ENCODE peak calls at places on chromosomes 13 and 19, in nine cellular contexts. J is left lung, N is uterus, I is WERI-Rb-1, D is aorta, E is IMR-90, H is colonic mucosa, W is thoracic aorta, Q is Peyer's patch. G is an unnamed sample.

GRCh38 chr19:40331052-40331451 is 17.1 kb downstream of the C19orf47 start:
- DNase-seq in J (peak; percentile 13), N (no peak), I (no peak), D (no peak), E (no peak), H (no peak), W (no peak), Q (no peak), G (no peak)

GRCh38 chr19:30371960-30372824 is at the start of gene ZNF536:
- DNase-seq in J (no peak), N (no peak), I (no peak), D (no peak), E (no peak), H (no peak), W (no peak), Q (no peak), G (no peak)

GRCh38 chr13:34913040-34913439 is 29.0 kb upstream of the NBEA start:
- DNase-seq in J (no peak), N (no peak), I (peak; percentile 12), D (no peak), E (no peak), H (no peak), W (no peak), Q (no peak), G (no peak)

GRCh38 chr19:20078696-20079095 is 896 bp downstream of the ZNF90 start:
- DNase-seq in J (peak; percentile 82), N (peak; percentile 22), I (no peak), D (peak; percentile 78), E (peak; percentile 18), H (peak; percentile 53), W (no peak), Q (no peak), G (peak; percentile 58)

GRCh38 chr13:27036236-27036981 is 135.2 kb downstream of the USP12 start:
- DNase-seq in J (no peak), N (no peak), I (no peak), D (no peak), E (no peak), H (no peak), W (no peak), Q (no peak), G (no peak)

GRCh38 chr13:97223711-97224461 is 1.8 kb downstream of the MBNL2 start:
- DNase-seq in J (no peak), N (peak; percentile 54), I (peak; percentile 60), D (peak; percentile 73), E (peak; percentile 96), H (peak; percentile 71), W (no peak), Q (peak; percentile 65), G (peak; percentile 68)

GRCh38 chr13:66803013-66803739 is 427.0 kb downstream of the PCDH9 start:
- DNase-seq in J (no peak), N (no peak), I (no peak), D (no peak), E (no peak), H (no peak), W (no peak), Q (no peak), G (no peak)

GRCh38 chr19:33630880-33631627 is 9.3 kb downstream of the CHST8 start:
- DNase-seq in J (no peak), N (no peak), I (no peak), D (peak; percentile 40), E (no peak), H (no peak), W (no peak), Q (no peak), G (no peak)

GRCh38 chr19:33399745-33400681 is 26.5 kb downstream of the CEBPG start:
- DNase-seq in J (peak; percentile 57), N (no peak), I (no peak), D (peak; percentile 66), E (no peak), H (no peak), W (no peak), Q (peak; percentile 45), G (peak; percentile 45)

GRCh38 chr19:33690461-33691427 is 69.0 kb downstream of the CHST8 start:
- DNase-seq in J (peak; percentile 73), N (no peak), I (no peak), D (peak; percentile 58), E (no peak), H (no peak), W (no peak), Q (peak; percentile 39), G (no peak)

GRCh38 chr19:46697142-46697960 is 19.6 kb downstream of the PRKD2 start:
- DNase-seq in J (peak; percentile 95), N (peak; percentile 90), I (peak; percentile 15), D (peak; percentile 97), E (peak; percentile 49), H (peak; percentile 97), W (peak; percentile 59), Q (peak; percentile 97), G (peak; percentile 97)

GRCh38 chr19:39531834-39532232 is 819 bp downstream of the EID2B start:
- DNase-seq in J (no peak), N (no peak), I (no peak), D (no peak), E (no peak), H (no peak), W (no peak), Q (no peak), G (no peak)

GRCh38 chr13:110349239-110349638 is 42.2 kb downstream of the COL4A2 start:
- DNase-seq in J (no peak), N (no peak), I (peak; percentile 46), D (no peak), E (no peak), H (no peak), W (no peak), Q (no peak), G (no peak)

GRCh38 chr19:39448271-39448670 is 2.9 kb downstream of the SUPT5H start:
- DNase-seq in J (no peak), N (no peak), I (no peak), D (no peak), E (peak; percentile 51), H (no peak), W (no peak), Q (no peak), G (no peak)

GRCh38 chr19:18931316-18932162 is 9.5 kb downstream of the HOMER3 start:
- DNase-seq in J (no peak), N (no peak), I (no peak), D (no peak), E (no peak), H (no peak), W (no peak), Q (no peak), G (no peak)
- H3K36me3 ChIP-seq in J (no peaks in the 10 kb centered on the region), N (no peaks in the 10 kb centered on the region), I (peaks cover 68% of the 10 kb centered on the region), D (no peaks in the 10 kb centered on the region), E (peaks cover 64% of the 10 kb centered on the region), H (no peaks in the 10 kb centered on the region), W (peaks cover 20% of the 10 kb centered on the region), Q (no peaks in the 10 kb centered on the region), G (no peaks in the 10 kb centered on the region)

GRCh38 chr19:36089847-36090246 is 21.1 kb upstream of the OVOL3 start:
- DNase-seq in J (no peak), N (no peak), I (no peak), D (no peak), E (no peak), H (no peak), W (no peak), Q (no peak), G (no peak)
- H3K36me3 ChIP-seq in J (no peaks in the 10 kb centered on the region), N (no peaks in the 10 kb centered on the region), I (peaks cover 64% of the 10 kb centered on the region), D (no peaks in the 10 kb centered on the region), E (peaks cover 18% of the 10 kb centered on the region), H (no peaks in the 10 kb centered on the region), W (no peaks in the 10 kb centered on the region), Q (no peaks in the 10 kb centered on the region), G (no peaks in the 10 kb centered on the region)

GRCh38 chr19:55980415-55980814 is 6.2 kb upstream of the NLRP5 start:
- DNase-seq in J (no peak), N (no peak), I (no peak), D (no peak), E (no peak), H (no peak), W (no peak), Q (no peak), G (no peak)

GRCh38 chr19:55986487-55986886 is at the start of gene NLRP5:
- DNase-seq in J (no peak), N (no peak), I (no peak), D (no peak), E (no peak), H (no peak), W (no peak), Q (no peak), G (peak; percentile 24)

DNA sequence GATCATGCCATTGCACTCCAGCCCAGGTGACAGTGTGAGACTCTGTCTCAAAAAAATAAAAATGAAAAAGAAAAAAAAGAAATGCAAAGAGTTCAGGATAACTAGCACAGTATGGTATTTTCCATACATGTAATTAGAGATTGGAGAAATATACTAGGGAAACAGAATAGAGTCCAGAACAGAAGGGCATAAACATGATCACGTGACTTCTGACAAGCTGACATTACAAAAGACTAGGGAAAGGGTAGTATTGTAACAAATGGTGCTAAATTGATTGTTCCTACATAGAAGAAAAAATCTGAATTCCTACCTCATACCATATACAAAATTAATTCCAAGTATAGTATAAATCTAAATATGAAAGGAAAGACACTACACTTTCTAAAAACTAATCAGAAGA is 1.3 kb upstream of the NLRP5 start:
- DNase-seq in J (no peak), N (no peak), I (no peak), D (no peak), E (no peak), H (no peak), W (no peak), Q (no peak), G (no peak)
- H3K36me3 ChIP-seq in J (no peaks in the 10 kb centered on the region), N (no peaks in the 10 kb centered on the region), I (no peaks in the 10 kb centered on the region), D (no peaks in the 10 kb centered on the region), E (no peaks in the 10 kb centered on the region), H (no peaks in the 10 kb centered on the region), W (no peaks in the 10 kb centered on the region), Q (no peaks in the 10 kb centered on the region), G (no peaks in the 10 kb centered on the region)

GRCh38 chr13:21738636-21739035 is 67.8 kb downstream of the FGF9 start:
- DNase-seq in J (no peak), N (no peak), I (no peak), D (no peak), E (no peak), H (no peak), W (no peak), Q (no peak), G (no peak)

GRCh38 chr13:21739771-21740170 is 68.9 kb downstream of the FGF9 start:
- DNase-seq in J (no peak), N (no peak), I (no peak), D (no peak), E (peak; percentile 11), H (no peak), W (no peak), Q (no peak), G (no peak)

GRCh38 chr13:21734961-21735360 is 64.1 kb downstream of the FGF9 start:
- DNase-seq in J (no peak), N (no peak), I (no peak), D (no peak), E (no peak), H (no peak), W (no peak), Q (peak; percentile 69), G (no peak)

GRCh38 chr13:21735621-21736401 is 64.9 kb downstream of the FGF9 start:
- DNase-seq in J (no peak), N (no peak), I (no peak), D (no peak), E (no peak), H (no peak), W (no peak), Q (no peak), G (no peak)

DNA sequence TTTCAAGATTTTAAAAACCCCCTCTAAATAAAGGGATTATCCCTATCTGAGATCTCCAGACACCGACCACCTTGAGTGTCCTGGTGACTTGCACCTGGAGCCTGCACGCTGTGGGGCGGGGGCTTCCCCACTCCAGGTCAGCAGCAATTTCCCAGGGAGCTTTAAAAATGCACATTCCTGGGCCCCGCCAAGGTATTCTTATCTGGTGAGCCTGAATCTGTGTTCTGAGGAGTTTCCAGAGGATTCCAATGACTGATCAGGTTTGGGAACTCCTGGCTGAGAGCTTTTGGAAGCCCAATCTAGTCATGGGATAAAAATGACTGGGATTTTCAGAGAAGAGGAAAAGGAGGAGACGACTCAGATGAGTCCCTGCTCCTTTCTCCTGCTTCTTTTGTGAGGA is 66.1 kb downstream of the FGF9 start:
- DNase-seq in J (no peak), N (no peak), I (no peak), D (no peak), E (no peak), H (no peak), W (no peak), Q (no peak), G (no peak)
- H3K36me3 ChIP-seq in J (no peaks in the 10 kb centered on the region), N (no peaks in the 10 kb centered on the region), I (no peaks in the 10 kb centered on the region), D (no peaks in the 10 kb centered on the region), E (no peaks in the 10 kb centered on the region), H (no peaks in the 10 kb centered on the region), W (no peaks in the 10 kb centered on the region), Q (no peaks in the 10 kb centered on the region), G (no peaks in the 10 kb centered on the region)

G was measured in mucosa of descending colon.